ENCODE peak calls at places on chromosomes 3 and 15, in four cellular contexts. V is cardiac fibroblast, I is K562, J is colonic mucosa. L is an unnamed sample.

GRCh38 chr15:94670436-94671034 is 439.2 kb downstream of the MCTP2 start:
- DNase-seq in V (peak), I (peak), J (no peak), L (peak)

GRCh38 chr3:152403632-152404066 is 134.9 kb downstream of the MBNL1 start:
- DNase-seq in V (no peak), I (peak), J (no peak), L (peak)

GRCh38 chr15:92077353-92078080 is 224.0 kb downstream of the SLCO3A1 start:
- DNase-seq in V (peak), I (peak), J (peak), L (peak)

GRCh38 chr3:151788401-151788800 is 25.5 kb upstream of the AADAC start:
- DNase-seq in V (no peak), I (no peak), J (no peak), L (no peak)

GRCh38 chr3:34676431-34676830 is 878.0 kb downstream of the PDCD6IP start:
- DNase-seq in V (no peak), I (no peak), J (no peak), L (peak)

GRCh38 chr3:149653136-149653535 is 4.7 kb downstream of the WWTR1 start:
- DNase-seq in V (no peak), I (no peak), J (no peak), L (no peak)

GRCh38 chr15:63833246-63833696 is 477 bp downstream of the HERC1 start:
- DNase-seq in V (peak), I (peak), J (peak), L (peak)

GRCh38 chr3:125163739-125164601 is 48.6 kb downstream of the SLC12A8 start:
- DNase-seq in V (peak), I (peak), J (peak), L (peak)

GRCh38 chr15:49064884-49065283 is 18.6 kb upstream of the SECISBP2L start:
- DNase-seq in V (no peak), I (no peak), J (no peak), L (no peak)

GRCh38 chr15:37771462-37771861 is 163.0 kb upstream of the TMCO5A start:
- DNase-seq in V (peak), I (no peak), J (no peak), L (peak)

GRCh38 chr3:13792512-13793347 is 87.1 kb downstream of the WNT7A start:
- DNase-seq in V (no peak), I (no peak), J (no peak), L (no peak)

GRCh38 chr15:36294359-36294758 is 285.1 kb upstream of the CDIN1 start:
- DNase-seq in V (no peak), I (no peak), J (no peak), L (no peak)

GRCh38 chr3:24678021-24678420 is 183.4 kb upstream of the THRB start:
- DNase-seq in V (no peak), I (no peak), J (no peak), L (no peak)

GRCh38 chr15:90598053-90598577 is 68.4 kb downstream of the CRTC3 start:
- DNase-seq in V (peak), I (peak), J (peak), L (peak)
- TF ChIP-seq CTCF in V (no peak), I (peak), J (no peak), L (peak)

DNA sequence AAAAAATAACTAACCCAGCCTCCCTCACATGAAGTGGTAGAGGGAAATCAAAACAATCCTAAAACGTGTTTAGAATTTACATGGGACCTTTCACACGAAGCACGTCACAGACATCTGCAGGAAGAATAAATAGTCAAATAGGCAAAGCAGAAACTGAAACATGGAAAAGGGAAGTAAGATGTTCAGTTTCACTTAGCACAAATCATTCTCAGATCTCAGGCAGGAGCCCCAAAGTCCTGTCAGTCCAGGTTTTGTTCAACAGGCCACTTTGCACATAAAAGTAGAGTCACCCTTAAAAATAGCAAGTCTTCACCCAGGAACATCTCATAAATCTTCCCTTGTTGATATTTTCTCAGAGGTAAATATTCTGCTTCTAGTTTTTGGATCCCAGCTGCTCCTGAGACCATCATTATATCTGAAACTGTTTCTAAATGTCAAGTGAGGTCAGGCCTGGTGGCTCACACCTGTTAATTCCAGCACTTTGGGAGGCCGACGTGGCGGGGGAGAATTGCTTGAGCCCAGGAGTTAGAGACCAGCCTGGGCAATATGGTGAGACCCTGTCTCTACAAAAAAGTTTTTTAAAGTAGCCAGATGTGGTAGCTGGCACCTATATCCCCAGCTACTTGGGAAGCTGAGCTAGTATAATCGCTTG is 1.9 kb downstream of the RUBCN start:
- DNase-seq in V (no peak), I (no peak), J (no peak), L (no peak)
- H3K4me3 ChIP-seq in V (no peak), I (no peak), J (no peak), L (no peak)

GRCh38 chr3:35950045-35950444 is 310.7 kb downstream of the ARPP21 start:
- DNase-seq in V (no peak), I (no peak), J (no peak), L (peak)

GRCh38 chr3:35944915-35945710 is 305.8 kb downstream of the ARPP21 start:
- DNase-seq in V (no peak), I (no peak), J (no peak), L (peak)

GRCh38 chr3:35946857-35947514 is 307.7 kb downstream of the ARPP21 start:
- DNase-seq in V (no peak), I (no peak), J (peak), L (no peak)

GRCh38 chr3:35946121-35946856 is 307.0 kb downstream of the ARPP21 start:
- DNase-seq in V (peak), I (peak), J (no peak), L (peak)
- TF ChIP-seq CTCF in V (peak), I (no peak), J (no peak), L (peak)

GRCh38 chr3:58351920-58352319 is 19.2 kb downstream of the PXK start:
- DNase-seq in V (no peak), I (no peak), J (no peak), L (no peak)

GRCh38 chr3:58347984-58348383 is 15.3 kb downstream of the PXK start:
- DNase-seq in V (no peak), I (no peak), J (no peak), L (no peak)

GRCh38 chr3:58352624-58353023 is 19.9 kb downstream of the PXK start:
- DNase-seq in V (no peak), I (no peak), J (no peak), L (no peak)

GRCh38 chr3:58350627-58351013 is 17.9 kb downstream of the PXK start:
- DNase-seq in V (peak), I (peak), J (no peak), L (peak)

GRCh38 chr3:58349792-58350626 is 17.3 kb downstream of the PXK start:
- DNase-seq in V (no peak), I (no peak), J (no peak), L (no peak)
- H3K4me3 ChIP-seq in V (no peak), I (no peak), J (no peak), L (no peak)

GRCh38 chr15:100924436-100924835 is 5.3 kb downstream of the LRRK1 start:
- DNase-seq in V (no peak), I (no peak), J (peak), L (no peak)

GRCh38 chr15:100923902-100924301 is 4.7 kb downstream of the LRRK1 start:
- DNase-seq in V (no peak), I (no peak), J (peak), L (no peak)

GRCh38 chr15:100926971-100927756 is 8.0 kb downstream of the LRRK1 start:
- DNase-seq in V (no peak), I (no peak), J (peak), L (no peak)

GRCh38 chr15:100925480-100925879 is 6.3 kb downstream of the LRRK1 start:
- DNase-seq in V (no peak), I (no peak), J (peak), L (no peak)

GRCh38 chr15:100926258-100926657 is 7.1 kb downstream of the LRRK1 start:
- DNase-seq in V (no peak), I (peak), J (peak), L (no peak)
- TF ChIP-seq CTCF in V (peak), I (peak), J (no peak), L (peak)

GRCh38 chr15:61205427-61205826 is 23.7 kb downstream of the RORA start:
- DNase-seq in V (no peak), I (no peak), J (no peak), L (peak)
- H3K4me3 ChIP-seq in V (no peak), I (no peak), J (no peak), L (peak)

DNA sequence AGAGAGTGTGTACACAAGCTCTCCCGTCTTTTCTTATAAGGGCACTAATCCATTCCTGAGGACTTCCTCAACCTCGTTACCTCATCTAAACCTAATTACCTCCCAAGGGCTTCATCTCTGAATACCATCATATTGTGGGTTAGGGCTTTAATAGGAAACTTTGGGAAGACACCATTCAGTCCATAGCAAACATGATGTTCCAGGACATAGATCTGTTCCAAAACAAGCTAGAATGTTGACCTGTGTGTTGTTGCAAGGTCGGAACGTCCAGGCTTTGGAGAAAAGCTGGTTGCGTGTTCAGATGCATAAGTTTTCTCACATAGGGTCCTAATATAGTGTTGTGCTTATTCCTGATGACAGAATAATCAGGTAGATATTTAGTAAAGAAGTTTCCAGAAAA is 9.7 kb upstream of the TMEM87A start:
- DNase-seq in V (no peak), I (no peak), J (no peak), L (no peak)
- TF ChIP-seq CTCF in V (no peak), I (no peak), J (no peak), L (no peak)

GRCh38 chr3:115683773-115684172 is 60.5 kb downstream of the GAP43 start:
- DNase-seq in V (no peak), I (no peak), J (no peak), L (no peak)

GRCh38 chr3:115676336-115676735 is 53.0 kb downstream of the GAP43 start:
- DNase-seq in V (no peak), I (no peak), J (no peak), L (no peak)

GRCh38 chr3:115683305-115683704 is 60.0 kb downstream of the GAP43 start:
- DNase-seq in V (no peak), I (no peak), J (no peak), L (no peak)

GRCh38 chr3:115685097-115685496 is 61.8 kb downstream of the GAP43 start:
- DNase-seq in V (no peak), I (no peak), J (no peak), L (no peak)

DNA sequence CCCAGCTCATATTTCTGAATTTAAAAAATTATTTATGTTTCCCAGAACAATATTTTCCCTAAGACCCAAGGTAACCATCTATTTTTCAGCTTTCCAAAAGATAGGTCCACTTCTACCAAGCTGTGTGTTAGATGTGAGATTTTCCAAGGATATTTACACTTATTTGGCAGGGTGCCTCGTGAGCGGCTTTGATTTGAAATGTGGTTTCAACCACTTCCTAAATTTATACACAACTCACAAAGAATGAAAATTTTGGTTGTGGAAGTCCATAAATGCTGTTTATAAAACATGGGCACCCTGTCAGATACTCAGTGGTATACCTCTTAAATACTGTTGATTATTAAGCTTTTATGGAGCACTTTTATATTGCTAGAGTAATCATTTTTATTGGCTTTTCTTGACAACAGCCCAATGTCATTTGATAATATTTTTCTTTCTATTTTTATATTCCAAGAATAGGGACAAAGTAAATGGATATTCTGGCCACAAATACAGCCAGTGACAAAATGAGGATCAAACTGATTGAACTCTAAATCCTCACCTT is 57.6 kb downstream of the GAP43 start:
- DNase-seq in V (no peak), I (no peak), J (no peak), L (no peak)
- H3K4me3 ChIP-seq in V (no peak), I (no peak), J (no peak), L (no peak)

L was measured in fibroblast of mammary gland.